ENCODE peak calls at places on chromosomes 11 and 22, in nine cellular contexts. N is neural progenitor cell, O is GM23338, Y is HCT116, V is GM23248, A is MM.1S, W is OCI-LY7, K is hepatocyte, T is SK-N-SH. L is an unnamed sample.

GRCh38 chr22:24807284-24807950 is 1.4 kb downstream of the SGSM1 start:
- DNase-seq in N (peak), K (peak), Y (no peak), O (peak), W (no peak), V (no peak), A (no peak), T (peak), L (no peak)

GRCh38 chr11:19881185-19881584 is 168.5 kb downstream of the NAV2 start:
- DNase-seq in V (no peak), T (no peak), O (no peak), W (no peak), N (no peak), A (no peak), Y (no peak), K (no peak), L (no peak)

GRCh38 chr11:2301631-2302272 is at the start of the genes C11orf21 and TSPAN32:
- DNase-seq in K (peak), A (no peak), T (no peak), Y (no peak), W (peak), V (no peak), O (no peak), N (no peak), L (peak)

GRCh38 chr11:44264126-44264749 is 45.7 kb downstream of the ALX4 start:
- DNase-seq in N (no peak), T (no peak), W (no peak), K (no peak), A (no peak), O (no peak), V (no peak), Y (no peak), L (no peak)

GRCh38 chr11:122717264-122717867 is 61.8 kb downstream of the UBASH3B start:
- DNase-seq in T (no peak), Y (no peak), A (no peak), N (no peak), O (no peak), K (no peak), V (no peak), W (peak), L (no peak)

GRCh38 chr11:86954288-86955110 is 696 bp downstream of the FZD4 start:
- DNase-seq in K (no peak), Y (no peak), A (no peak), W (no peak), V (peak), O (peak), T (peak), N (peak), L (no peak)

GRCh38 chr11:19931141-19931767 is 218.6 kb downstream of the NAV2 start:
- DNase-seq in K (peak), T (peak), N (peak), O (no peak), Y (no peak), W (no peak), V (peak), A (no peak), L (no peak)

GRCh38 chr11:121578216-121579063 is 125.7 kb upstream of the SORL1-AS1 start:
- DNase-seq in N (no peak), A (no peak), O (no peak), K (no peak), V (peak), W (no peak), Y (no peak), T (no peak), L (no peak)

GRCh38 chr11:128302425-128303186 is 284.8 kb downstream of the ETS1 start:
- DNase-seq in K (no peak), Y (no peak), V (no peak), A (peak), N (no peak), T (peak), W (peak), O (no peak), L (no peak)

GRCh38 chr11:133821776-133822175 is 23.5 kb downstream of the SPATA19 start:
- DNase-seq in W (peak), A (peak), Y (peak), K (peak), O (peak), N (peak), T (peak), V (peak), L (peak)

GRCh38 chr11:99960536-99960935 is 726.6 kb upstream of the ARHGAP42 start:
- DNase-seq in Y (no peak), O (no peak), W (no peak), T (no peak), N (no peak), K (no peak), A (no peak), V (no peak), L (no peak)

GRCh38 chr11:34327804-34328631 is 29.8 kb downstream of the ABTB2 start:
- DNase-seq in Y (no peak), V (no peak), T (no peak), O (no peak), K (no peak), A (no peak), W (no peak), N (no peak), L (no peak)

GRCh38 chr22:45131749-45132148 is 32.0 kb upstream of the NUP50 start:
- DNase-seq in K (no peak), O (no peak), W (no peak), N (no peak), T (no peak), V (no peak), Y (no peak), A (no peak), L (no peak)

GRCh38 chr11:2156416-2157182 is 4.4 kb downstream of the INS start:
- DNase-seq in W (peak), O (peak), Y (no peak), V (peak), A (peak), N (peak), K (peak), T (peak), L (peak)

DNA sequence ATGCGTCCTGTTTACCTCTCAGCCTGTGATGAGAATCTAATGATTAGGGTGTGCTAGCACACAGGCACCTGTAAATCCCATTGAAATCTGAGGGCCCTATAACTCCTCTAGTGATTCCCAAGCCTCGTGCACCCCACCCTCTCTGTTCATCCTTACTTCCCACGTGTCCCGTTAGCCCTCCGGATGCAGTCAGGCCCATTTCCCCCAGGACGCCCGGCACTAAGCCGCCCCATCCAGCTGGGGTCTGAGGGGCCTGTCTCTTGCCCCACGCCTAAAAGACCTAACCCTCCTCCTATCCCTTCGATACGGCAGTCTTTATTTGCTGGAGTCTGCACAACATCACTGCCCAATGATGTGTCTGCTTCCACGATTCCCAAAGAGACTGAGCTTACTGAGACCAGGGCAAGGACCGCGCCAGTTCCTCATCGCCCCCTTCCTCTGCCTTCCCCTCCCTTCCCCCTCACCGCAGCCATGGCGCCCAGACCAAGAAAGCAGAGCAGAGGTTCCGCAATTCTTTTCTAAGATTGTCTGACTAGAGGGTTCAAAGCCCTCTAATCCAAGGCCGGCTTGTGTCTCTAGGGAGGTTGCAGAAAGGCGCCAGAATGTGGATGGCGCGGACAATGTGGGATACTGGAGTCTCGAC is 1.0 kb upstream of the FADS2 start:
- DNase-seq in K (no peak), W (no peak), T (peak), A (no peak), N (no peak), V (no peak), Y (no peak), O (no peak), L (no peak)
- TF ChIP-seq EZH2phosphoT487 in K (no peak), W (no peak), T (no peak), A (no peak), N (no peak), V (no peak), Y (no peak), O (no peak), L (no peak)

GRCh38 chr11:75782540-75783263 is 14.1 kb downstream of the DGAT2 start:
- DNase-seq in K (no peak), O (no peak), W (no peak), N (no peak), T (no peak), A (no peak), V (no peak), Y (no peak), L (peak)
- H2AFZ ChIP-seq in K (no peak), O (no peak), W (no peak), N (no peak), T (no peak), A (no peak), V (no peak), Y (no peak), L (peak)

GRCh38 chr11:125350206-125351044 is 145.6 kb downstream of the FEZ1 start:
- DNase-seq in K (no peak), W (no peak), N (no peak), V (no peak), Y (no peak), T (no peak), A (no peak), O (no peak), L (no peak)

GRCh38 chr11:125346565-125347260 is 149.4 kb downstream of the FEZ1 start:
- DNase-seq in K (no peak), O (no peak), N (no peak), A (no peak), Y (no peak), V (no peak), W (no peak), T (no peak), L (no peak)

GRCh38 chr11:125348141-125348651 is 147.9 kb downstream of the FEZ1 start:
- DNase-seq in V (no peak), O (peak), K (no peak), A (no peak), Y (no peak), W (no peak), N (peak), T (no peak), L (no peak)

GRCh38 chr11:125347261-125347585 is 148.8 kb downstream of the FEZ1 start:
- DNase-seq in T (no peak), W (no peak), O (no peak), N (peak), K (no peak), V (no peak), A (no peak), Y (no peak), L (no peak)

GRCh38 chr11:125348704-125349635 is 147.1 kb downstream of the FEZ1 start:
- DNase-seq in Y (no peak), N (peak), A (peak), T (peak), O (peak), V (peak), W (peak), K (peak), L (peak)
- TF ChIP-seq EZH2phosphoT487 in Y (no peak), N (no peak), A (no peak), T (no peak), O (no peak), V (no peak), W (no peak), K (no peak), L (no peak)

GRCh38 chr11:62492586-62492985 is 54.0 kb downstream of the AHNAK start:
- DNase-seq in A (no peak), O (no peak), K (no peak), T (no peak), N (no peak), Y (no peak), V (no peak), W (no peak), L (no peak)

GRCh38 chr11:62493801-62494200 is 52.8 kb downstream of the AHNAK start:
- DNase-seq in T (no peak), V (no peak), K (no peak), W (no peak), N (no peak), A (no peak), O (no peak), Y (no peak), L (no peak)

GRCh38 chr11:62496676-62497075 is 49.9 kb downstream of the AHNAK start:
- DNase-seq in Y (no peak), O (no peak), K (no peak), A (no peak), W (no peak), N (no peak), V (no peak), T (no peak), L (no peak)

GRCh38 chr11:62491571-62492329 is 54.9 kb downstream of the AHNAK start:
- DNase-seq in A (no peak), K (no peak), W (no peak), V (no peak), Y (no peak), O (no peak), N (no peak), T (no peak), L (no peak)

DNA sequence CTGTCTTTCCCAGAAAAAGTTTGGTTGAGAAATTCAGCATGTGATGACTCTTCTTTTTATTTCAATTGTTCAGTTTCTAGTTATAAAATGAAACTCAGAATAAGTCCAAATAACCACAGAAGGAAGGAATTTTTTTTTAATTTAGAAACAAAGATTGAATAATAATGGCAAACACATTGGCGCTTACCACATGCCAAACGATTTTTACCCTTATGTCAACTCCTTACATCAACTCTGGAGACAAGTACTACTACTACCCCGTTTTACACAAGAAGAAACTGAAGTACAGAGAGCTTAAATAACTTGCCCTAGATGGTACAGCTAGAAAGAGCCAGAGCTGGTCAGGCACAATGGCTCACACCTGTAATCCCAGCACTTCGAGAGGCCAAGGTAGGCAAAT is 52.4 kb downstream of the AHNAK start:
- DNase-seq in O (no peak), K (no peak), N (no peak), A (no peak), V (no peak), W (no peak), T (no peak), Y (no peak), L (no peak)
- H2AFZ ChIP-seq in O (no peak), K (no peak), N (no peak), A (no peak), V (no peak), W (no peak), T (no peak), Y (no peak), L (no peak)

DNA sequence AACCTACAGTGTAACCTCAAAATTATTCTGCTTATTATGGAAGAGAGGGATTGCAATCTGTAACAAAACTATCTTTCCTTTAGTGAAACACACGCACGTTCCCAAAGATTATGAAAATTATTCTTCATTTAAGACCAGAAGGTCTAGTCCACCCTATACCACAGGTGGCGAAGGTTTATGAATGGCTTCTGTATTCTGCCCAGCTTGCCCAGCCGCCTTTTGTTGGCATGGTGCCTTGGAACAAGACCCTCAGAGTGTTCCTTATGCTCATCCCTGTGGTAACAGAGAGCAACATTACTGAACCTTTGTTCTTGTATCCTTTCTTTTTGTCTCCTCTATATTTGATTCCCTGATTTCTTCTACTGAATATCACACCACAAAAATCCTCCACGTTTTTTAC is 116.4 kb downstream of the FAR1 start:
- DNase-seq in W (no peak), V (no peak), N (no peak), T (no peak), Y (no peak), O (no peak), A (no peak), K (no peak), L (no peak)
- TF ChIP-seq EZH2phosphoT487 in W (no peak), V (no peak), N (no peak), T (no peak), Y (no peak), O (no peak), A (no peak), K (no peak), L (no peak)

GRCh38 chr11:78189851-78190250 is 1.1 kb downstream of the USP35 start:
- DNase-seq in V (peak), Y (no peak), W (peak), T (no peak), K (no peak), N (no peak), A (no peak), O (no peak), L (no peak)

GRCh38 chr11:78190374-78190773 is 1.7 kb downstream of the USP35 start:
- DNase-seq in T (no peak), O (no peak), Y (no peak), K (no peak), N (no peak), W (no peak), V (peak), A (no peak), L (no peak)

GRCh38 chr11:78187366-78188011 is 937 bp downstream of the KCTD21 start:
- DNase-seq in W (no peak), T (no peak), O (no peak), Y (no peak), N (no peak), K (no peak), V (no peak), A (no peak), L (no peak)

GRCh38 chr11:78188809-78189724 is at the start of gene USP35:
- DNase-seq in A (no peak), W (no peak), O (peak), K (no peak), Y (no peak), V (peak), N (no peak), T (no peak), L (no peak)

DNA sequence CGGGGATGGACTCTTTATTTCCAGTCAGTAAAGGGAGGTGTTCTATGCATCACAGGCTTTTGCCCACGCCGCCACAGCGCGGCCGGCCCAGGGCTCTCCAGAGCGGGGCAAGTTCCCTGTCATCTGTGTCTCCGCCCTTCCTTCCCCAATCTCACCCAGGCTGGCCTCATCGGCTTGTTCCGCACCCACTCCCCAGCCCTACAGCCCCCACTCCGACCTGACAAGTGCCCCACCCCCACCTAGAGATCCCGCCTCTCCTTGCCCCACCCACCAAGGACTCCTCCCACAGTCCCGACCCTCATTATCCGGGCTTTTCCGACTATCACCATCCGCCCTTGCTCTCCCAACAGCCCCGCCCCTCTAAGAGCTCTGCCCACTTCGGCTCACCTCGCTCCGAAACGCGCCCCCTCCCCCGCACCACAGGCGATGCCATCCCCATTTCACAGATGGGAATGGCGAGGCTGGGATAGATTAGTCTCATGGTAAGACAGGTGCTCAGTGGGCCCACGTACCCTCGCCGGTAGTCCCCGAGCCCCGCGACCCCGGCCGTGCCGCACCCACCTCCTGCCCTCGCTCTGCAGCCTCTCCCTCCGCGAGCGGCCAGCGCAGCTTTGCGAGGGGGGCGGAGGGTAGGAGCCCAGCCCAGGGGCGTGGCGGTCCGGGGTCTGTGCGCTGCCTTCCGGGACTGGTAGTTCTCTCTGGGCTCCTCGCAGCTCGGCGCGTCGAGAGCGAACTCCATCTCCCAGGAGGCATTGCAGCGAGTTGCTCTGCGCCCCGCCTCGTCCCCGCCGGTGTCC is at the start of gene KCTD21:
- DNase-seq in K (peak), T (peak), Y (peak), N (peak), O (peak), W (peak), V (peak), A (peak), L (peak)
- H2AFZ ChIP-seq in K (peak), T (peak), Y (no peak), N (peak), O (peak), W (peak), V (peak), A (peak), L (peak)

L was measured in PC-3.